ENCODE peak calls at places on chromosomes 1 and 21, in seven cellular contexts. A is heart right ventricle, D is GM13976, X is MM.1S, K is HL-60, J is A549, Z is PC-9. R is an unnamed sample.

GRCh38 chr1:220307528-220308100 is 35.4 kb upstream of the RAB3GAP2 start:
- DNase-seq in A (no peak), Z (no peak), J (no peak), X (no peak), K (no peak), D (no peak), R (no peak)

GRCh38 chr1:44696789-44697188 is 22.3 kb downstream of the ARMH1 start:
- DNase-seq in X (no peak), D (no peak), J (no peak), A (no peak), K (no peak), Z (no peak), R (no peak)

GRCh38 chr1:177809844-177810243 is 160.0 kb downstream of the SEC16B start:
- DNase-seq in X (peak), A (no peak), Z (no peak), D (no peak), K (no peak), J (no peak), R (no peak)

GRCh38 chr1:175192630-175193338 is at the start of gene KIAA0040:
- DNase-seq in Z (peak), X (peak), J (peak), K (peak), A (peak), D (peak), R (peak)

GRCh38 chr1:14724234-14724633 is 125.7 kb downstream of the KAZN start:
- DNase-seq in X (no peak), Z (no peak), A (no peak), D (no peak), J (no peak), K (no peak), R (no peak)

GRCh38 chr1:95309031-95309459 is 75.0 kb downstream of the RWDD3 start:
- DNase-seq in X (no peak), Z (no peak), J (peak), A (no peak), D (no peak), K (no peak), R (no peak)

GRCh38 chr1:225653463-225654276 is 747 bp upstream of the ENAH start:
- DNase-seq in J (peak), A (peak), X (no peak), Z (peak), K (peak), D (peak), R (peak)

GRCh38 chr1:192538407-192539311 is 36.9 kb upstream of the RGS1 start:
- DNase-seq in Z (no peak), X (peak), J (no peak), A (no peak), D (no peak), K (no peak), R (peak)

GRCh38 chr1:232952514-232953175 is 2.2 kb downstream of the NTPCR start:
- DNase-seq in J (peak), X (peak), D (peak), Z (peak), A (no peak), K (peak), R (peak)

GRCh38 chr1:46133181-46133658 is 791 bp upstream of the PIK3R3 start:
- DNase-seq in J (peak), A (peak), Z (no peak), D (peak), X (no peak), K (no peak), R (peak)

GRCh38 chr1:95257758-95258157 is 23.7 kb downstream of the RWDD3 start:
- DNase-seq in J (no peak), X (no peak), K (no peak), A (no peak), D (no peak), Z (peak), R (no peak)

GRCh38 chr21:15687208-15687607 is 42.6 kb upstream of the USP25 start:
- DNase-seq in K (no peak), D (no peak), Z (no peak), X (no peak), J (no peak), A (no peak), R (no peak)

GRCh38 chr1:56389813-56390539 is 189.4 kb downstream of the PLPP3 start:
- DNase-seq in D (no peak), J (no peak), X (no peak), Z (peak), K (no peak), A (no peak), R (no peak)

GRCh38 chr1:51345300-51345687 is 14.9 kb upstream of the TTC39A start:
- DNase-seq in D (no peak), X (no peak), A (no peak), K (no peak), Z (no peak), J (no peak), R (no peak)

GRCh38 chr1:167431261-167431908 is 86.9 kb downstream of the CD247 start:
- DNase-seq in J (no peak), A (no peak), K (no peak), D (peak), X (no peak), Z (no peak), R (peak)

GRCh38 chr1:7473223-7474142 is 297.6 kb upstream of the VAMP3 start:
- DNase-seq in A (no peak), D (no peak), K (no peak), X (no peak), J (no peak), Z (no peak), R (no peak)

GRCh38 chr1:7474143-7474490 is 297.0 kb upstream of the VAMP3 start:
- DNase-seq in A (no peak), D (no peak), Z (no peak), J (no peak), K (no peak), X (no peak), R (no peak)

GRCh38 chr1:7475691-7476090 is 295.4 kb upstream of the VAMP3 start:
- DNase-seq in Z (no peak), K (no peak), X (no peak), A (no peak), D (no peak), J (no peak), R (no peak)

GRCh38 chr1:7476402-7476801 is 294.7 kb upstream of the VAMP3 start:
- DNase-seq in D (no peak), K (no peak), X (no peak), J (no peak), Z (no peak), A (no peak), R (no peak)

DNA sequence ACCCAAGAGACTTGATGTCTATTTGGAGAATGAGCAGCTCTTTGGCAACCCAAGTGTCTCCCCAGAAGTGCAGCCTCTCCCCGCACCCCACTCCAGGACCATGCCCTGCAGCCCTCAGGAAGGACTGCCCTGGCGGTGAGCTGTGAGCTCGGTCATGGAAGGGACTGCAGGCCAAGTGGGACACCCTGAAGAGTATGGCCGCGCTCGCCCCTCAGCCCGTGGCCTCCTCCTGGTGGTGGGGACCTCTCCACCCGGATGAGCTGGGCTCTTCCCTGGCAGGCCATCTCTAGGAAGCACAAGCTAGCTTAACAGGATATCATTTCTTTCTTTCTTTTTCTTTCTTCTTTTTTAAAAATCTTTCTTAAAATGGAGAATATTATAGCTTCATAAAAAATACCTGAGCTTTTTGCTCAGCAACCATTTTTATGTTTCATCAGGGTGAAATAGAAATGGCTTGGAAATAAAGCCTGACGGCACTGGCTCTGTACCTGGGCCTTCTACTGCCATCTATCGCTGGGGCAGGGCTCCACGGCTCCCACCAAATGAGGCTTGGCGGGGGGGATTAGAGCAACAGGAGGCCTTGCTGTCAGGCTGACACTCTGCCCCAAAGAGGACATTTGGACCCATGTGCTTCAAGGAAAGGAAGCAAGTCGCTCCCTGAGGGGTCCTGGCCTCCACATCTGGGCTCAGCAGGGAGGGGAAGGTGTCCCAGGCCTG is 296.2 kb upstream of the VAMP3 start:
- DNase-seq in J (no peak), A (no peak), Z (no peak), D (no peak), X (no peak), K (no peak), R (no peak)
- TF ChIP-seq CTCF in J (peak), A (no peak), Z (no peak), D (no peak), X (no peak), K (no peak), R (no peak)

GRCh38 chr1:231423648-231424047 is 1.6 kb upstream of the EGLN1 start:
- DNase-seq in X (no peak), D (no peak), Z (no peak), A (no peak), K (no peak), J (no peak), R (no peak)
- TF ChIP-seq CTCF in X (no peak), D (no peak), Z (no peak), A (no peak), K (no peak), J (no peak), R (no peak)

GRCh38 chr1:109254621-109255096 is 5.3 kb downstream of the CELSR2 start:
- DNase-seq in K (no peak), A (no peak), Z (peak), D (no peak), J (no peak), X (no peak), R (no peak)
- TF ChIP-seq CTCF in K (no peak), A (no peak), Z (no peak), D (no peak), J (no peak), X (no peak), R (no peak)

DNA sequence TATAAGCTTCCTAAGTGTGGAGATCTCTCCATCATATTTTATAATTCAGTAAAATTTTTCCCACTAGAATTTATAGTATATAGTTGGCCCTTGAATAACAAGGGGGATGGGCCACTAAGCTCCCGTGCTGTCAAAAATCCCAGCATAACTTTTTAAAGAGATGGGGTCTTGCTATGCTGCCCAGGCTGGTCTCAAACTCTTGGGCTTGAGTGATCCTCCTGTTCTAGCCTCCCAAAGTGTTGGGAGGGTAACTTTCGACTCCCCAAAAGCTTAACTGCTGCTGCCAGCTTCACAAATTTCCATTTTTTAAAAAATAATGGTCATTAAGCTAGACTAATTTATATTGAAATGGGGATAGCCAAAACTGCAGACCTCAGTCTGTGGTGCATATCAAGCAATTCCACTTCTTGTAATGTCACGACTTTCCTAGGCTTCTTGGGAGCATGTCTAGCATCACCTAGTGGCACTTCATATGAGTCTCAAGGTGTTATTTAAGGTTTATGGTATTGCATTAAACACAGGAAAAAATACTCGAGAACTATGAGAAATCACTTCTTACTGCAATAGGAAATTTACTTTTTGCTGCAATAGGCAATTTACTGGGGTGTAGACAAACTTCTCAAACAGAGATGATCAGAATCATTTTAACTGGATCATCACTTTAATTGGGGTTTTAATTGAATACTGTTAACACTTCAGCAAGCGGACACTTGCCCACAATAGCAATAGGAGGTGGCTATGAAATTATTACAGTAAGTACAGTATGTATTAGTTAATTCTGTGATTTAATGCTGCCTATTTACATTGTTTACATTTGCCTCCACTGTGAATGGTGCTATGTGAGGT is 19.3 kb upstream of the ACTA1 start:
- DNase-seq in K (no peak), Z (no peak), J (no peak), X (peak), D (no peak), A (no peak), R (no peak)
- TF ChIP-seq CTCF in K (peak), Z (peak), J (peak), X (peak), D (no peak), A (peak), R (no peak)

GRCh38 chr21:37461494-37461893 is 94.9 kb downstream of the DYRK1A start:
- DNase-seq in X (peak), A (no peak), D (peak), K (no peak), J (no peak), Z (no peak), R (peak)

GRCh38 chr21:37459575-37459974 is 93.0 kb downstream of the DYRK1A start:
- DNase-seq in D (no peak), K (no peak), J (no peak), X (no peak), Z (no peak), A (no peak), R (no peak)

GRCh38 chr21:37458669-37459276 is 92.2 kb downstream of the DYRK1A start:
- DNase-seq in K (no peak), J (no peak), Z (peak), A (no peak), X (no peak), D (no peak), R (no peak)

GRCh38 chr21:37462087-37462861 is 95.7 kb downstream of the DYRK1A start:
- DNase-seq in Z (no peak), D (no peak), X (no peak), J (no peak), A (no peak), K (no peak), R (no peak)

DNA sequence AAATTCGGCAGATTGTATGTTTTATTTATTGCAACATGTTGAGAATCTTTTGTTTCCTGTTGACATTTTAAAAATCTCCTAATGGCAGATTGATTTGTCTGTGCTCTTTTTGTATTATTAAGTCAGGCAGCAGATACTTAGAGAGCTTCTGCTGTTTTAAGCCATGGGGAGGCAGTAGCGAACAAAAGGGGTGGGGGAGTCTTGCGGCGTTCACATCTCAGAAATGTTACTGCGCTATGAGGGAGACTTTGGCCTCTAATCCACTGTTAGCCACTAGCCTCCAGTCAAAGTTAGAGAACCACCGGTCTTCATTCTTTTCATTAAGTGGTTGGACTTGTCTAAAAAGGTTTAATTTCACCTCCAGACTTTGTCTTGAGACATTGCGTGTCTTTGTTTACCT is 93.6 kb downstream of the DYRK1A start:
- DNase-seq in D (no peak), K (peak), J (no peak), X (no peak), Z (no peak), A (no peak), R (no peak)
- TF ChIP-seq CTCF in D (no peak), K (no peak), J (no peak), X (no peak), Z (no peak), A (no peak), R (no peak)

GRCh38 chr1:207814469-207814868 is 62.6 kb downstream of the CD46 start:
- DNase-seq in X (no peak), D (no peak), A (no peak), K (no peak), J (no peak), Z (no peak), R (no peak)

GRCh38 chr1:207817166-207817565 is 65.3 kb downstream of the CD46 start:
- DNase-seq in K (no peak), Z (no peak), D (no peak), X (no peak), A (no peak), J (no peak), R (no peak)

GRCh38 chr1:207813946-207814345 is 62.1 kb downstream of the CD46 start:
- DNase-seq in Z (no peak), D (no peak), X (no peak), K (no peak), A (no peak), J (no peak), R (no peak)

GRCh38 chr1:207815466-207815865 is 63.6 kb downstream of the CD46 start:
- DNase-seq in Z (no peak), J (no peak), A (no peak), X (no peak), K (no peak), D (no peak), R (no peak)

DNA sequence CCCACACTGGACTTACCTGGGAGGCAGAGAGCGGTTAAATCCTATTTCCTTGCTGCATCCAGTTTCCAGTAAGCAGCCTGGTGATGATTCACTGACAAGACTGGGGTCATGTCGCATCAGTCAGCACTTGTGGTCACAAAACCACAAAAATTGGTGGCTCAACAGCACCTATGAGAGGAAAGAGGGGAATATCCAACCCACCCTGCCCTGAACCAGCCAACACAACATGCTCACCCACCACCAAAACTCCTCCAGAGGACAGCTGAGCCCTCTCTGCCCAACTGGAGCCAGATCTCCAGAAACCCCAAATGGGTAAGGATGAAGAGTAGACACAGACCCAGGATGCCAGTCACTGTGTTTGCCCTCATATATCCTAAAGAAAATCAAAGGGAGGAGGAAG is 64.1 kb downstream of the CD46 start:
- DNase-seq in X (no peak), D (no peak), A (no peak), J (no peak), K (no peak), Z (no peak), R (no peak)
- TF ChIP-seq CTCF in X (no peak), D (no peak), A (no peak), J (no peak), K (no peak), Z (no peak), R (no peak)

DNA sequence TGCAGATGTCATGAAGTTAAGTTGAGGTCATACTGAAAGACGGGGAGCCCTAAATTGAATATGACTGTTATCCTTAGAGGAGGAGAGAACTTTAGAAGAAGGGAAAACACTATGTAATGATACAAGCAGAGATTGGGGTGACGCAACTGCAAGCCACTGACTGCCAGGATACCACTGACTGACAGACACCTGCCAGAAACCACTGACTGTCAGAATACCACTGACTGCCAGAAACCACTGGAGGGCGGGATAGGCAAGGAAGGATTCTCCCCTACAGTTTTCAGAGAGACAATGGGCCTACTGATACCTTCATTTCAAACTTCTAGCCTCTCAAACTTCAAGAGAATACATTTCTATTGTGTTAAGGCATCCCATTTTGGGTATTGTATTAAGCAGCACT is 388.7 kb downstream of the USH2A start:
- DNase-seq in J (no peak), K (no peak), D (no peak), Z (no peak), A (no peak), X (no peak), R (no peak)
- TF ChIP-seq CTCF in J (no peak), K (no peak), D (no peak), Z (no peak), A (no peak), X (peak), R (no peak)